ENCODE peak calls at places on chromosomes 12 and 14, in seven cellular contexts. One of them, this sample, is unnamed.

GRCh38 chr12:17588968-17589367 is 501.0 kb downstream of the RERGL start:
- DNase-seq in central memory CD4-positive, alpha-beta T cell: no peak
- DNase-seq in substantia nigra: no peak
- DNase-seq in RCC 7860: no peak
- DNase-seq in IMR-90: no peak
- DNase-seq in foreskin melanocyte: no peak
- DNase-seq in activated T-cell treated with anti-CD3 and anti-CD28 coated beads, Interleukin-2, amount 50 U/mL, for 72 hours: no peak
- DNase-seq in this sample: peak

GRCh38 chr14:70073924-70074566 is 114.7 kb downstream of the SLC8A3 start:
- DNase-seq in RCC 7860: peak
- DNase-seq in activated T-cell treated with anti-CD3 and anti-CD28 coated beads, Interleukin-2, amount 50 U/mL, for 72 hours: peak
- DNase-seq in central memory CD4-positive, alpha-beta T cell: no peak
- DNase-seq in foreskin melanocyte: peak
- DNase-seq in substantia nigra: no peak
- DNase-seq in IMR-90: peak
- DNase-seq in this sample: peak

GRCh38 chr12:101570022-101570421 is 24.7 kb upstream of the MYBPC1 start:
- DNase-seq in IMR-90: peak
- DNase-seq in activated T-cell treated with anti-CD3 and anti-CD28 coated beads, Interleukin-2, amount 50 U/mL, for 72 hours: no peak
- DNase-seq in RCC 7860: no peak
- DNase-seq in central memory CD4-positive, alpha-beta T cell: no peak
- DNase-seq in foreskin melanocyte: peak
- DNase-seq in substantia nigra: no peak
- DNase-seq in this sample: peak

GRCh38 chr14:22047105-22047504 is 373.5 kb upstream of the OR4E1 start:
- DNase-seq in IMR-90: no peak
- DNase-seq in central memory CD4-positive, alpha-beta T cell: peak
- DNase-seq in activated T-cell treated with anti-CD3 and anti-CD28 coated beads, Interleukin-2, amount 50 U/mL, for 72 hours: peak
- DNase-seq in substantia nigra: no peak
- DNase-seq in RCC 7860: no peak
- DNase-seq in foreskin melanocyte: peak
- DNase-seq in this sample: peak

GRCh38 chr12:58920102-58920955 is at the start of gene LRIG3:
- DNase-seq in substantia nigra: peak
- DNase-seq in central memory CD4-positive, alpha-beta T cell: no peak
- DNase-seq in activated T-cell treated with anti-CD3 and anti-CD28 coated beads, Interleukin-2, amount 50 U/mL, for 72 hours: peak
- DNase-seq in IMR-90: peak
- DNase-seq in foreskin melanocyte: peak
- DNase-seq in RCC 7860: peak
- DNase-seq in this sample: peak

GRCh38 chr12:57523706-57524614 is 1.3 kb downstream of the MBD6 start:
- DNase-seq in RCC 7860: no peak
- DNase-seq in central memory CD4-positive, alpha-beta T cell: no peak
- DNase-seq in IMR-90: no peak
- DNase-seq in activated T-cell treated with anti-CD3 and anti-CD28 coated beads, Interleukin-2, amount 50 U/mL, for 72 hours: no peak
- DNase-seq in substantia nigra: no peak
- DNase-seq in foreskin melanocyte: no peak
- DNase-seq in this sample: no peak

GRCh38 chr14:31084385-31084784 is 58.2 kb upstream of the STRN3 start:
- DNase-seq in RCC 7860: no peak
- DNase-seq in activated T-cell treated with anti-CD3 and anti-CD28 coated beads, Interleukin-2, amount 50 U/mL, for 72 hours: no peak
- DNase-seq in substantia nigra: no peak
- DNase-seq in central memory CD4-positive, alpha-beta T cell: no peak
- DNase-seq in foreskin melanocyte: no peak
- DNase-seq in IMR-90: no peak
- DNase-seq in this sample: peak

GRCh38 chr12:80195143-80195726 is 95.9 kb downstream of the OTOGL start:
- DNase-seq in IMR-90: peak
- DNase-seq in RCC 7860: peak
- DNase-seq in activated T-cell treated with anti-CD3 and anti-CD28 coated beads, Interleukin-2, amount 50 U/mL, for 72 hours: no peak
- DNase-seq in foreskin melanocyte: no peak
- DNase-seq in central memory CD4-positive, alpha-beta T cell: no peak
- DNase-seq in substantia nigra: no peak
- DNase-seq in this sample: peak

GRCh38 chr12:131266591-131267467 is 313.1 kb downstream of the ADGRD1 start:
- DNase-seq in RCC 7860: no peak
- DNase-seq in substantia nigra: no peak
- DNase-seq in central memory CD4-positive, alpha-beta T cell: no peak
- DNase-seq in activated T-cell treated with anti-CD3 and anti-CD28 coated beads, Interleukin-2, amount 50 U/mL, for 72 hours: no peak
- DNase-seq in foreskin melanocyte: no peak
- DNase-seq in IMR-90: no peak
- DNase-seq in this sample: no peak

GRCh38 chr12:79927772-79928474 is 7.0 kb downstream of the PPP1R12A start:
- DNase-seq in substantia nigra: no peak
- DNase-seq in foreskin melanocyte: no peak
- DNase-seq in activated T-cell treated with anti-CD3 and anti-CD28 coated beads, Interleukin-2, amount 50 U/mL, for 72 hours: peak
- DNase-seq in RCC 7860: peak
- DNase-seq in central memory CD4-positive, alpha-beta T cell: peak
- DNase-seq in IMR-90: peak
- DNase-seq in this sample: no peak

GRCh38 chr12:29148958-29149690 is at the start of gene FAR2:
- DNase-seq in activated T-cell treated with anti-CD3 and anti-CD28 coated beads, Interleukin-2, amount 50 U/mL, for 72 hours: peak
- DNase-seq in foreskin melanocyte: no peak
- DNase-seq in central memory CD4-positive, alpha-beta T cell: peak
- DNase-seq in IMR-90: no peak
- DNase-seq in substantia nigra: no peak
- DNase-seq in RCC 7860: no peak
- DNase-seq in this sample: peak

GRCh38 chr12:93237235-93237915 is 140.3 kb upstream of the NUDT4 start:
- DNase-seq in activated T-cell treated with anti-CD3 and anti-CD28 coated beads, Interleukin-2, amount 50 U/mL, for 72 hours: no peak
- DNase-seq in IMR-90: no peak
- DNase-seq in foreskin melanocyte: no peak
- DNase-seq in substantia nigra: no peak
- DNase-seq in central memory CD4-positive, alpha-beta T cell: no peak
- DNase-seq in RCC 7860: no peak
- DNase-seq in this sample: no peak

GRCh38 chr12:104578453-104578852 is 121.7 kb downstream of the CHST11 start:
- DNase-seq in foreskin melanocyte: no peak
- DNase-seq in activated T-cell treated with anti-CD3 and anti-CD28 coated beads, Interleukin-2, amount 50 U/mL, for 72 hours: peak
- DNase-seq in RCC 7860: peak
- DNase-seq in IMR-90: peak
- DNase-seq in substantia nigra: no peak
- DNase-seq in central memory CD4-positive, alpha-beta T cell: no peak
- DNase-seq in this sample: no peak

GRCh38 chr14:36054353-36055051 is 122.0 kb downstream of the PTCSC3 start:
- DNase-seq in RCC 7860: no peak
- DNase-seq in activated T-cell treated with anti-CD3 and anti-CD28 coated beads, Interleukin-2, amount 50 U/mL, for 72 hours: no peak
- DNase-seq in central memory CD4-positive, alpha-beta T cell: no peak
- DNase-seq in substantia nigra: no peak
- DNase-seq in foreskin melanocyte: no peak
- DNase-seq in IMR-90: no peak
- DNase-seq in this sample: no peak

GRCh38 chr12:46430340-46430948 is 57.9 kb upstream of the SLC38A2 start:
- DNase-seq in central memory CD4-positive, alpha-beta T cell: peak
- DNase-seq in foreskin melanocyte: no peak
- DNase-seq in IMR-90: peak
- DNase-seq in RCC 7860: peak
- DNase-seq in activated T-cell treated with anti-CD3 and anti-CD28 coated beads, Interleukin-2, amount 50 U/mL, for 72 hours: peak
- DNase-seq in substantia nigra: no peak
- DNase-seq in this sample: peak

GRCh38 chr12:109737631-109738030 is 24.0 kb downstream of the FAM222A start:
- DNase-seq in substantia nigra: no peak
- DNase-seq in RCC 7860: no peak
- DNase-seq in foreskin melanocyte: no peak
- DNase-seq in central memory CD4-positive, alpha-beta T cell: no peak
- DNase-seq in activated T-cell treated with anti-CD3 and anti-CD28 coated beads, Interleukin-2, amount 50 U/mL, for 72 hours: no peak
- DNase-seq in IMR-90: no peak
- DNase-seq in this sample: no peak

GRCh38 chr14:67718265-67718664 is 16.6 kb downstream of the RDH12 start:
- DNase-seq in substantia nigra: no peak
- DNase-seq in activated T-cell treated with anti-CD3 and anti-CD28 coated beads, Interleukin-2, amount 50 U/mL, for 72 hours: no peak
- DNase-seq in foreskin melanocyte: no peak
- DNase-seq in RCC 7860: no peak
- DNase-seq in central memory CD4-positive, alpha-beta T cell: no peak
- DNase-seq in IMR-90: no peak
- DNase-seq in this sample: no peak

GRCh38 chr12:2562400-2562799 is 232.4 kb upstream of the FKBP4 start:
- DNase-seq in RCC 7860: no peak
- DNase-seq in activated T-cell treated with anti-CD3 and anti-CD28 coated beads, Interleukin-2, amount 50 U/mL, for 72 hours: no peak
- DNase-seq in IMR-90: no peak
- DNase-seq in central memory CD4-positive, alpha-beta T cell: no peak
- DNase-seq in substantia nigra: no peak
- DNase-seq in foreskin melanocyte: no peak
- DNase-seq in this sample: no peak

GRCh38 chr12:121145221-121145620 is 12.5 kb downstream of the P2RX7 start:
- DNase-seq in activated T-cell treated with anti-CD3 and anti-CD28 coated beads, Interleukin-2, amount 50 U/mL, for 72 hours: peak
- DNase-seq in foreskin melanocyte: no peak
- DNase-seq in IMR-90: peak
- DNase-seq in central memory CD4-positive, alpha-beta T cell: no peak
- DNase-seq in substantia nigra: no peak
- DNase-seq in RCC 7860: no peak
- DNase-seq in this sample: no peak

GRCh38 chr12:4153343-4153892 is 120.1 kb upstream of the CCND2 start:
- DNase-seq in RCC 7860: no peak
- DNase-seq in activated T-cell treated with anti-CD3 and anti-CD28 coated beads, Interleukin-2, amount 50 U/mL, for 72 hours: peak
- DNase-seq in foreskin melanocyte: no peak
- DNase-seq in central memory CD4-positive, alpha-beta T cell: peak
- DNase-seq in IMR-90: no peak
- DNase-seq in substantia nigra: no peak
- DNase-seq in this sample: no peak

GRCh38 chr12:19431407-19432308 is 7.6 kb upstream of the AEBP2 start:
- DNase-seq in central memory CD4-positive, alpha-beta T cell: peak
- DNase-seq in foreskin melanocyte: no peak
- DNase-seq in RCC 7860: no peak
- DNase-seq in substantia nigra: no peak
- DNase-seq in IMR-90: peak
- DNase-seq in activated T-cell treated with anti-CD3 and anti-CD28 coated beads, Interleukin-2, amount 50 U/mL, for 72 hours: peak
- DNase-seq in this sample: no peak

GRCh38 chr14:72451081-72451972 is 442.6 kb downstream of the DPF3 start:
- DNase-seq in foreskin melanocyte: no peak
- DNase-seq in IMR-90: no peak
- DNase-seq in central memory CD4-positive, alpha-beta T cell: peak
- DNase-seq in activated T-cell treated with anti-CD3 and anti-CD28 coated beads, Interleukin-2, amount 50 U/mL, for 72 hours: peak
- DNase-seq in substantia nigra: no peak
- DNase-seq in RCC 7860: peak
- DNase-seq in this sample: no peak

GRCh38 chr12:89138048-89138852 is 214.1 kb downstream of the DUSP6 start:
- DNase-seq in RCC 7860: no peak
- DNase-seq in foreskin melanocyte: no peak
- DNase-seq in activated T-cell treated with anti-CD3 and anti-CD28 coated beads, Interleukin-2, amount 50 U/mL, for 72 hours: peak
- DNase-seq in central memory CD4-positive, alpha-beta T cell: no peak
- DNase-seq in substantia nigra: no peak
- DNase-seq in IMR-90: peak
- DNase-seq in this sample: no peak

GRCh38 chr14:74302160-74302628 is 540 bp downstream of the ABCD4 start:
- DNase-seq in central memory CD4-positive, alpha-beta T cell: peak
- DNase-seq in foreskin melanocyte: peak
- DNase-seq in IMR-90: peak
- DNase-seq in substantia nigra: no peak
- DNase-seq in activated T-cell treated with anti-CD3 and anti-CD28 coated beads, Interleukin-2, amount 50 U/mL, for 72 hours: no peak
- DNase-seq in RCC 7860: peak
- DNase-seq in this sample: peak

GRCh38 chr12:132427999-132428871 is 61.7 kb upstream of the FBRSL1 start:
- DNase-seq in foreskin melanocyte: no peak
- DNase-seq in central memory CD4-positive, alpha-beta T cell: no peak
- DNase-seq in RCC 7860: no peak
- DNase-seq in activated T-cell treated with anti-CD3 and anti-CD28 coated beads, Interleukin-2, amount 50 U/mL, for 72 hours: no peak
- DNase-seq in IMR-90: no peak
- DNase-seq in substantia nigra: no peak
- DNase-seq in this sample: no peak

GRCh38 chr12:43057561-43057960 is 468.0 kb upstream of the PRICKLE1 start:
- DNase-seq in IMR-90: peak
- DNase-seq in foreskin melanocyte: no peak
- DNase-seq in activated T-cell treated with anti-CD3 and anti-CD28 coated beads, Interleukin-2, amount 50 U/mL, for 72 hours: no peak
- DNase-seq in substantia nigra: no peak
- DNase-seq in central memory CD4-positive, alpha-beta T cell: no peak
- DNase-seq in RCC 7860: no peak
- DNase-seq in this sample: no peak

GRCh38 chr12:79006306-79006705 is 141.7 kb downstream of the SYT1 start:
- DNase-seq in substantia nigra: no peak
- DNase-seq in foreskin melanocyte: no peak
- DNase-seq in RCC 7860: no peak
- DNase-seq in central memory CD4-positive, alpha-beta T cell: no peak
- DNase-seq in activated T-cell treated with anti-CD3 and anti-CD28 coated beads, Interleukin-2, amount 50 U/mL, for 72 hours: no peak
- DNase-seq in IMR-90: peak
- DNase-seq in this sample: peak

GRCh38 chr14:51458563-51458955 is 193.2 kb upstream of the FRMD6 start:
- DNase-seq in RCC 7860: peak
- DNase-seq in IMR-90: peak
- DNase-seq in substantia nigra: no peak
- DNase-seq in activated T-cell treated with anti-CD3 and anti-CD28 coated beads, Interleukin-2, amount 50 U/mL, for 72 hours: no peak
- DNase-seq in central memory CD4-positive, alpha-beta T cell: no peak
- DNase-seq in foreskin melanocyte: no peak
- DNase-seq in this sample: no peak

GRCh38 chr14:72847721-72848120 is 46.2 kb downstream of the DPF3 start:
- DNase-seq in foreskin melanocyte: no peak
- DNase-seq in central memory CD4-positive, alpha-beta T cell: no peak
- DNase-seq in IMR-90: no peak
- DNase-seq in substantia nigra: no peak
- DNase-seq in activated T-cell treated with anti-CD3 and anti-CD28 coated beads, Interleukin-2, amount 50 U/mL, for 72 hours: no peak
- DNase-seq in RCC 7860: no peak
- DNase-seq in this sample: no peak

GRCh38 chr12:107320929-107321618 is 227.7 kb upstream of the CRY1 start:
- DNase-seq in substantia nigra: no peak
- DNase-seq in activated T-cell treated with anti-CD3 and anti-CD28 coated beads, Interleukin-2, amount 50 U/mL, for 72 hours: peak
- DNase-seq in RCC 7860: no peak
- DNase-seq in central memory CD4-positive, alpha-beta T cell: peak
- DNase-seq in IMR-90: peak
- DNase-seq in foreskin melanocyte: no peak
- DNase-seq in this sample: no peak

GRCh38 chr12:80222261-80222660 is 122.9 kb downstream of the OTOGL start:
- DNase-seq in RCC 7860: no peak
- DNase-seq in IMR-90: peak
- DNase-seq in foreskin melanocyte: no peak
- DNase-seq in activated T-cell treated with anti-CD3 and anti-CD28 coated beads, Interleukin-2, amount 50 U/mL, for 72 hours: no peak
- DNase-seq in substantia nigra: no peak
- DNase-seq in central memory CD4-positive, alpha-beta T cell: no peak
- DNase-seq in this sample: no peak

GRCh38 chr14:101225116-101225728 is 321.7 kb upstream of the RTL1 start:
- DNase-seq in central memory CD4-positive, alpha-beta T cell: no peak
- DNase-seq in foreskin melanocyte: no peak
- DNase-seq in IMR-90: no peak
- DNase-seq in substantia nigra: no peak
- DNase-seq in activated T-cell treated with anti-CD3 and anti-CD28 coated beads, Interleukin-2, amount 50 U/mL, for 72 hours: no peak
- DNase-seq in RCC 7860: no peak
- DNase-seq in this sample: no peak

GRCh38 chr12:1644523-1645438 is 15.8 kb downstream of the WNT5B start:
- DNase-seq in central memory CD4-positive, alpha-beta T cell: no peak
- DNase-seq in substantia nigra: peak
- DNase-seq in activated T-cell treated with anti-CD3 and anti-CD28 coated beads, Interleukin-2, amount 50 U/mL, for 72 hours: no peak
- DNase-seq in foreskin melanocyte: no peak
- DNase-seq in RCC 7860: no peak
- DNase-seq in IMR-90: peak
- DNase-seq in this sample: no peak

GRCh38 chr14:24392327-24393098 is 6.3 kb upstream of the NYNRIN start:
- DNase-seq in foreskin melanocyte: no peak
- DNase-seq in RCC 7860: no peak
- DNase-seq in central memory CD4-positive, alpha-beta T cell: no peak
- DNase-seq in IMR-90: peak
- DNase-seq in substantia nigra: no peak
- DNase-seq in activated T-cell treated with anti-CD3 and anti-CD28 coated beads, Interleukin-2, amount 50 U/mL, for 72 hours: no peak
- DNase-seq in this sample: no peak

GRCh38 chr12:102023343-102023930 is 38.4 kb downstream of the WASHC3 start:
- DNase-seq in foreskin melanocyte: no peak
- DNase-seq in substantia nigra: no peak
- DNase-seq in central memory CD4-positive, alpha-beta T cell: no peak
- DNase-seq in IMR-90: peak
- DNase-seq in activated T-cell treated with anti-CD3 and anti-CD28 coated beads, Interleukin-2, amount 50 U/mL, for 72 hours: no peak
- DNase-seq in RCC 7860: peak
- DNase-seq in this sample: no peak

GRCh38 chr12:25904442-25904841 is 54.0 kb upstream of the RASSF8 start:
- DNase-seq in IMR-90: peak
- DNase-seq in activated T-cell treated with anti-CD3 and anti-CD28 coated beads, Interleukin-2, amount 50 U/mL, for 72 hours: no peak
- DNase-seq in foreskin melanocyte: no peak
- DNase-seq in RCC 7860: no peak
- DNase-seq in central memory CD4-positive, alpha-beta T cell: no peak
- DNase-seq in substantia nigra: no peak
- DNase-seq in this sample: no peak

This sample was measured in SK-MEL-5.